ENCODE peak calls at places on chromosomes 4 and X, in ten cellular contexts. H is stimulated activated CD4-positive, alpha-beta T cell treated with anti-CD3 and anti-CD28 coated beads, Interleukin-1b, Interleukin-23, amount 100 ng/mL, for 4 hours; E is hypothalamus; B is OCI-LY7; M is iPS-NIHi11; R is T-helper 9 cell; C is WERI-Rb-1; A is heart left ventricle; Z is CD4-positive, alpha-beta T cell; K is brain microvascular endothelial cell. V is an unnamed sample.

GRCh38 chrX:9429767-9430166 is 35.1 kb upstream of the TBL1X start:
- DNase-seq in H (no peak), E (no peak), B (no peak), M (no peak), R (no peak), C (no peak), A (no peak), Z (no peak), K (no peak), V (no peak)

GRCh38 chrX:130994671-130995070 is 63.5 kb upstream of the ARHGAP36 start:
- DNase-seq in H (no peak), E (no peak), B (peak; percentile 22), M (peak; percentile 23), R (no peak), C (peak; percentile 24), A (no peak), Z (no peak), K (peak; percentile 20), V (peak; percentile 6)

GRCh38 chr4:124322234-124322831 is 390.2 kb downstream of the ANKRD50 start:
- DNase-seq in H (no peak), E (no peak), B (peak; percentile 45), M (peak; percentile 20), R (no peak), C (no peak), A (no peak), Z (no peak), K (no peak), V (peak; percentile 37)

GRCh38 chr4:3384391-3384770 is 57.4 kb upstream of the HGFAC start:
- DNase-seq in H (no peak), E (no peak), B (no peak), M (no peak), R (no peak), C (no peak), A (no peak), Z (no peak), K (no peak), V (no peak)

GRCh38 chrX:46953597-46953996 is 41.4 kb downstream of the JADE3 start:
- DNase-seq in H (no peak), E (no peak), B (no peak), M (peak; percentile 17), R (no peak), C (no peak), A (no peak), Z (no peak), K (no peak), V (peak; percentile 76)

GRCh38 chr4:137700072-137700471 is 167.8 kb upstream of the PCDH18 start:
- DNase-seq in H (no peak), E (no peak), B (no peak), M (no peak), R (no peak), C (no peak), A (no peak), Z (no peak), K (no peak), V (no peak)

GRCh38 chrX:28625223-28625622 is 38.0 kb downstream of the IL1RAPL1 start:
- DNase-seq in H (no peak), E (no peak), B (no peak), M (peak; percentile 35), R (no peak), C (no peak), A (no peak), Z (no peak), K (no peak), V (no peak)

GRCh38 chr4:25908491-25908901 is 5.5 kb upstream of the SMIM20 start:
- DNase-seq in H (no peak), E (no peak), B (no peak), M (no peak), R (no peak), C (peak; percentile 48), A (no peak), Z (no peak), K (peak; percentile 93), V (peak; percentile 18)

GRCh38 chrX:12447448-12448154 is 309.3 kb downstream of the FRMPD4 start:
- DNase-seq in H (no peak), E (no peak), B (no peak), M (no peak), R (no peak), C (no peak), A (no peak), Z (no peak), K (peak; percentile 65), V (no peak)

GRCh38 chrX:69503835-69504625 is at the start of gene NALF2:
- DNase-seq in H (no peak), E (peak; percentile 20), B (peak; percentile 80), M (peak; percentile 67), R (no peak), C (peak; percentile 78), A (no peak), Z (peak; percentile 18), K (no peak), V (peak; percentile 92)

GRCh38 chr4:113446019-113446418 is 315.5 kb downstream of the CAMK2D start:
- DNase-seq in H (no peak), E (no peak), B (no peak), M (no peak), R (no peak), C (no peak), A (no peak), Z (no peak), K (no peak), V (no peak)

GRCh38 chr4:52658671-52659015 is 458 bp downstream of the USP46 start:
- DNase-seq in H (no peak), E (no peak), B (peak; percentile 39), M (peak; percentile 54), R (no peak), C (no peak), A (no peak), Z (no peak), K (no peak), V (peak; percentile 41)

GRCh38 chr4:12270546-12270945 is 841.9 kb upstream of the HS3ST1 start:
- DNase-seq in H (no peak), E (no peak), B (no peak), M (no peak), R (no peak), C (no peak), A (no peak), Z (no peak), K (peak; percentile 0), V (no peak)

GRCh38 chrX:38999967-39000745 is 198.9 kb downstream of the MID1IP1 start:
- DNase-seq in H (no peak), E (no peak), B (no peak), M (no peak), R (no peak), C (no peak), A (no peak), Z (no peak), K (no peak), V (peak; percentile 28)

GRCh38 chrX:103151799-103152198 is 58.9 kb upstream of the NXF3 start:
- DNase-seq in H (no peak), E (no peak), B (no peak), M (no peak), R (no peak), C (no peak), A (no peak), Z (no peak), K (no peak), V (peak; percentile 40)

GRCh38 chr4:105060628-105061027 is 86.0 kb upstream of the TET2 start:
- DNase-seq in H (no peak), E (no peak), B (no peak), M (no peak), R (no peak), C (no peak), A (no peak), Z (no peak), K (no peak), V (peak; percentile 12)

GRCh38 chr4:145804134-145804533 is 124.2 kb downstream of the C4orf51 start:
- DNase-seq in H (no peak), E (no peak), B (no peak), M (no peak), R (no peak), C (no peak), A (no peak), Z (no peak), K (peak; percentile 80), V (no peak)

GRCh38 chr4:37623125-37623524 is 63.1 kb downstream of the RELL1 start:
- DNase-seq in H (no peak), E (no peak), B (no peak), M (no peak), R (no peak), C (no peak), A (no peak), Z (no peak), K (peak; percentile 40), V (no peak)

GRCh38 chr4:3531306-3531886 is 826 bp downstream of the LRPAP1 start:
- DNase-seq in H (no peak), E (no peak), B (peak; percentile 25), M (no peak), R (no peak), C (no peak), A (no peak), Z (no peak), K (no peak), V (peak; percentile 23)

GRCh38 chrX:17081969-17082368 is 135.5 kb downstream of the REPS2 start:
- DNase-seq in H (no peak), E (no peak), B (no peak), M (no peak), R (no peak), C (no peak), A (no peak), Z (no peak), K (no peak), V (peak; percentile 11)

GRCh38 chr4:96164814-96165351 is 325.0 kb downstream of the PDHA2 start:
- DNase-seq in H (no peak), E (no peak), B (no peak), M (no peak), R (no peak), C (no peak), A (no peak), Z (no peak), K (peak; percentile 91), V (peak; percentile 8)

GRCh38 chr4:38281416-38282071 is 321.3 kb downstream of the PTTG2 start:
- DNase-seq in H (no peak), E (no peak), B (no peak), M (no peak), R (no peak), C (no peak), A (no peak), Z (no peak), K (peak; percentile 16), V (no peak)

GRCh38 chr4:3340703-3341088 is 47.9 kb downstream of the RGS12 start:
- DNase-seq in H (no peak), E (no peak), B (no peak), M (no peak), R (no peak), C (peak; percentile 29), A (no peak), Z (no peak), K (no peak), V (no peak)

GRCh38 chr4:102500371-102501175 is 586 bp upstream of the NFKB1 start:
- DNase-seq in H (peak; percentile 31), E (peak; percentile 46), B (peak; percentile 35), M (no peak), R (no peak), C (peak; percentile 67), A (peak; percentile 84), Z (no peak), K (peak; percentile 38), V (peak; percentile 45)

GRCh38 chr4:8599657-8600056 is 7.1 kb downstream of the CPZ start:
- DNase-seq in H (no peak), E (no peak), B (no peak), M (no peak), R (no peak), C (no peak), A (no peak), Z (no peak), K (peak; percentile 96), V (no peak)

GRCh38 chrX:83416273-83416672 is 91.8 kb upstream of the POU3F4 start:
- DNase-seq in H (no peak), E (no peak), B (peak; percentile 1), M (no peak), R (no peak), C (no peak), A (no peak), Z (no peak), K (no peak), V (peak; percentile 7)